ENCODE peak calls at places on chromosomes 12 and 14, in five cellular contexts. W, T, D, R and S are unnamed samples.

GRCh38 chr12:12505544-12506501 is 56.8 kb downstream of the DUSP16 start:
- DNase-seq in W (no peak), T (no peak), D (no peak), R (no peak), S (no peak)

GRCh38 chr12:18139989-18140596 is 50.1 kb upstream of the RERGL start:
- DNase-seq in W (no peak), T (no peak), D (no peak), R (no peak), S (no peak)

GRCh38 chr14:88426271-88426670 is 40.8 kb downstream of the SPATA7 start:
- DNase-seq in W (no peak), T (no peak), D (no peak), R (no peak), S (no peak)

GRCh38 chr12:128727999-128728398 is 95.8 kb downstream of the SLC15A4 start:
- DNase-seq in W (no peak), T (peak), D (no peak), R (no peak), S (no peak)

GRCh38 chr12:25115677-25116076 is 79.3 kb downstream of the DNAI7 start:
- DNase-seq in W (no peak), T (no peak), D (no peak), R (no peak), S (no peak)

GRCh38 chr12:50103767-50104321 is at the start of gene GPD1:
- DNase-seq in W (peak), T (peak), D (peak), R (peak), S (peak)

GRCh38 chr12:119593578-119594398 is at the start of gene TMEM233:
- DNase-seq in W (peak), T (no peak), D (peak), R (no peak), S (peak)

GRCh38 chr12:65911321-65911720 is 87.0 kb downstream of the HMGA2 start:
- DNase-seq in W (no peak), T (no peak), D (no peak), R (no peak), S (no peak)

GRCh38 chr14:72611956-72612500 is 281.9 kb downstream of the DPF3 start:
- DNase-seq in W (no peak), T (no peak), D (no peak), R (no peak), S (no peak)

GRCh38 chr12:104750061-104750460 is 208.0 kb downstream of the SLC41A2 start:
- DNase-seq in W (no peak), T (no peak), D (no peak), R (no peak), S (peak)

GRCh38 chr14:61566537-61567225 is 128.6 kb upstream of the HIF1A start:
- DNase-seq in W (no peak), T (peak), D (no peak), R (no peak), S (no peak)

GRCh38 chr12:43760396-43760795 is 1.6 kb downstream of the IRAK4 start:
- DNase-seq in W (no peak), T (no peak), D (no peak), R (no peak), S (no peak)

GRCh38 chr14:55819610-55820304 is 239.8 kb downstream of the KTN1 start:
- DNase-seq in W (no peak), T (no peak), D (no peak), R (no peak), S (no peak)

GRCh38 chr12:93060666-93061413 is 131.7 kb upstream of the EEA1 start:
- DNase-seq in W (no peak), T (no peak), D (no peak), R (peak), S (no peak)